ENCODE peak calls at places on chromosome 2, in four cellular contexts. R, H, V and E are unnamed samples.

GRCh38 chr2:118013221-118013723 is 598 bp downstream of the CCDC93 start:
- DNase-seq in R (peak), H (peak), V (no peak), E (no peak)

GRCh38 chr2:233470839-233471238 is 95.7 kb downstream of the USP40 start:
- DNase-seq in R (no peak), H (no peak), V (no peak), E (no peak)

GRCh38 chr2:177397501-177398289 is 5.1 kb downstream of the AGPS start:
- DNase-seq in R (peak), H (no peak), V (no peak), E (no peak)

GRCh38 chr2:118477111-118477517 is 370.3 kb downstream of the EN1 start:
- DNase-seq in R (peak), H (no peak), V (no peak), E (no peak)

GRCh38 chr2:1756456-1756855 is 12.1 kb upstream of the PXDN start:
- DNase-seq in R (no peak), H (no peak), V (no peak), E (no peak)

GRCh38 chr2:203909192-203909945 is 27.2 kb upstream of the ICOS start:
- DNase-seq in R (peak), H (no peak), V (no peak), E (peak)

GRCh38 chr2:27308359-27308875 is at the start of gene UCN:
- DNase-seq in R (no peak), H (peak), V (no peak), E (no peak)

GRCh38 chr2:127400897-127401756 is 13.4 kb upstream of the MAP3K2 start:
- DNase-seq in R (peak), H (no peak), V (no peak), E (peak)

GRCh38 chr2:146323564-146323963 is 1521.3 kb upstream of the ACVR2A start:
- DNase-seq in R (no peak), H (no peak), V (no peak), E (no peak)

GRCh38 chr2:172101008-172101706 is 1.5 kb downstream of the DLX2 start:
- DNase-seq in R (no peak), H (no peak), V (no peak), E (no peak)

GRCh38 chr2:113707106-113707505 is 49.3 kb downstream of the SLC35F5 start:
- DNase-seq in R (peak), H (no peak), V (no peak), E (no peak)

GRCh38 chr2:113692698-113693428 is 63.6 kb downstream of the SLC35F5 start:
- DNase-seq in R (no peak), H (no peak), V (no peak), E (no peak)

GRCh38 chr2:109370399-109370990 is 241.5 kb downstream of the SH3RF3 start:
- DNase-seq in R (no peak), H (no peak), V (no peak), E (no peak)

GRCh38 chr2:58764321-58765099 is 523.4 kb upstream of the FANCL start:
- DNase-seq in R (no peak), H (no peak), V (no peak), E (no peak)

GRCh38 chr2:50490991-50491390 is 540.9 kb downstream of the NRXN1 start:
- DNase-seq in R (no peak), H (no peak), V (no peak), E (no peak)

GRCh38 chr2:199070550-199070949 is 387.2 kb downstream of the SATB2 start:
- DNase-seq in R (no peak), H (no peak), V (no peak), E (no peak)

GRCh38 chr2:42424033-42424432 is 63.0 kb upstream of the COX7A2L start:
- DNase-seq in R (no peak), H (no peak), V (no peak), E (no peak)

GRCh38 chr2:88627856-88628568 is 748 bp upstream of the EIF2AK3 start:
- DNase-seq in R (no peak), H (peak), V (peak), E (peak)

GRCh38 chr2:222942556-222942955 is 81.7 kb downstream of the ACSL3 start:
- DNase-seq in R (no peak), H (no peak), V (no peak), E (no peak)

GRCh38 chr2:109419960-109420370 is 193.8 kb downstream of the SEPTIN10 start:
- DNase-seq in R (no peak), H (no peak), V (no peak), E (no peak)

GRCh38 chr2:48471048-48471474 is 58.9 kb upstream of the STON1 start:
- DNase-seq in R (peak), H (peak), V (no peak), E (peak)

GRCh38 chr2:523698-524270 is 153.4 kb downstream of the TMEM18 start:
- DNase-seq in R (no peak), H (no peak), V (no peak), E (no peak)

GRCh38 chr2:30847841-30848240 is 40.6 kb upstream of the CAPN13 start:
- DNase-seq in R (no peak), H (no peak), V (no peak), E (no peak)
- TF ChIP-seq PHF8 in R (no peak), H (no peak), V (no peak), E (no peak)

DNA sequence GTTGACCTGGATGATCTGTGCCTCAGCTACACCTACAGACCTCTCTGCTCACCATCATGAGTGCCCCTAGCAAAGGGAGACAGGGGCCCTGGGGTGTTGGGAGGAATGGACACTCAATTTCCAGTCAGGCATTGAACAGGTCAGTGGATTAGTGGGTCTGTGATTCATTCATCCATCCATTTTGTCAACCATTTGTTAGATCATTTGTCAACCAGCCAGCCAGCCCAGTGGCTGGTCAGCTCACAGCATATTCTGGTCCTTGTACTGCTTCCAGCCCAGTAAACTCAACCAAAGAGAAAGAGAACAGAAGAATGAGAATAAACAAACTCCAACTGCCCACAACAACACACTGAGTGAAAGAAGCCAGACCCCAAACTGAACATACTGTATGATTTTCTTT is 4.6 kb upstream of the KLF11 start:
- DNase-seq in R (no peak), H (no peak), V (no peak), E (no peak)
- TF ChIP-seq PHF8 in R (no peak), H (no peak), V (no peak), E (no peak)

DNA sequence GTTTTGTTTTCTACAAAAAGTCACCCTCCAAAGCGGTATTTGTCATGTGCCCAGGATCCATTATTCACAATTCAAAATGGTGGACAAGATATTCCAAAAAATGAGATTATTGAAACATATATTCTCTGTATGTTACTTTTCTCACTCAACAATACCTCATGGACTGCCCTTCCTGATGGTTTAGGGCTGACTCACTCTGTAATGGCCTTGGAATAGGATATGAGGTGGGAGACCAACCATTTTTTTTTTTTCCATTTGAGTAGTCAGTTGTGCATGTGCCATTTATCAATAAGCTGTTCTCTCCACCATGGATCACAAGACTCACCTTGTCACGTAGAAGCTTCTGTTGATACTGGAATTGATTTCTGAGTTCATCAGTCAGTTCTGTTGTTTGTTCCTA is 64.5 kb downstream of the LYPD6 start:
- DNase-seq in R (no peak), H (no peak), V (no peak), E (no peak)
- TF ChIP-seq PHF8 in R (no peak), H (no peak), V (no peak), E (no peak)

GRCh38 chr2:122028371-122029102 is 273.1 kb downstream of the TSN start:
- DNase-seq in R (no peak), H (no peak), V (no peak), E (no peak)
- TF ChIP-seq PHF8 in R (no peak), H (no peak), V (no peak), E (no peak)

DNA sequence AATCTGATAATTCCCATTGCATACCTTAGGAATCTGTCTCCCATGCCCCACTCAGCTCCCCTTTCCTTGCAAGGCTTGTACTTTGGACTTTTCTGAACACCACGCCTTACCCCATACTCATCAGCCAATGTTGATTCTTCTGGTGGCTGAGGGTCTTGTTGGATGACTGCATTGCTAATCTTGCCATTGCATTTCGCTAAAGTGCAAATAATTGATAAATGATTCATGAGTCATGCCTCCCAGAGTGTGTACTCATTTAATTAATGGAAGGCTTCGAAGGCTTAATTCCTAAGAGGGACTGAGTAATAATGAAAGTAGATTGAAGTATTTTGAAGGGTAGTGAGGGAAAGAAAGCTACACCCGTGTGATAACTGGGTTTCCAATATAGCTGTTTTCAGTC is 28.0 kb upstream of the PPP1R1C start:
- DNase-seq in R (no peak), H (no peak), V (no peak), E (no peak)
- TF ChIP-seq PHF8 in R (no peak), H (no peak), V (no peak), E (no peak)

GRCh38 chr2:154623819-154624218 is 74.7 kb upstream of the KCNJ3 start:
- DNase-seq in R (peak), H (no peak), V (peak), E (peak)
- TF ChIP-seq PHF8 in R (no peak), H (no peak), V (no peak), E (no peak)

GRCh38 chr2:238288650-238289573 is 502 bp upstream of the PER2 start:
- DNase-seq in R (peak), H (peak), V (peak), E (peak)

GRCh38 chr2:238289574-238289973 is 1.2 kb upstream of the PER2 start:
- DNase-seq in R (no peak), H (no peak), V (no peak), E (no peak)

GRCh38 chr2:238290715-238291549 is 2.5 kb upstream of the PER2 start:
- DNase-seq in R (no peak), H (no peak), V (no peak), E (peak)

GRCh38 chr2:238291550-238292281 is 3.3 kb upstream of the PER2 start:
- DNase-seq in R (no peak), H (no peak), V (no peak), E (no peak)

GRCh38 chr2:238290079-238290478 is 1.7 kb upstream of the PER2 start:
- DNase-seq in R (peak), H (peak), V (no peak), E (peak)
- TF ChIP-seq PHF8 in R (no peak), H (no peak), V (no peak), E (no peak)

GRCh38 chr2:239831272-239831731 is 193.8 kb downstream of the NDUFA10 start:
- DNase-seq in R (no peak), H (no peak), V (peak), E (no peak)
- TF ChIP-seq PHF8 in R (no peak), H (no peak), V (no peak), E (no peak)

GRCh38 chr2:111186933-111187332 is 66.2 kb downstream of the BCL2L11 start:
- DNase-seq in R (no peak), H (no peak), V (no peak), E (no peak)
- TF ChIP-seq PHF8 in R (no peak), H (no peak), V (no peak), E (no peak)

GRCh38 chr2:187541086-187542085 is 12.8 kb downstream of the TFPI start:
- DNase-seq in R (peak), H (no peak), V (no peak), E (no peak)
- TF ChIP-seq PHF8 in R (peak), H (no peak), V (no peak), E (no peak)